ENCODE peak calls at places on chromosomes 1 and 21, in ten cellular contexts. One of them, this sample, is unnamed. For H3K4me1, the result is how much of the 10 kb centered on the place peaks cover.

GRCh38 chr1:226688056-226688748 is 50.9 kb downstream of the ITPKB start:
- DNase-seq in hepatocyte: no peak
- DNase-seq in PC-3: no peak
- DNase-seq in fibroblast of lung: no peak
- DNase-seq in PC-9: no peak
- DNase-seq in adrenal gland: no peak
- DNase-seq in mammary epithelial cell: no peak
- DNase-seq in GM23338: peak
- DNase-seq in prostate gland: no peak
- DNase-seq in lower lobe of right lung: no peak
- DNase-seq in this sample: no peak

GRCh38 chr1:178094752-178095645 is 1.1 kb downstream of the RASAL2 start:
- DNase-seq in hepatocyte: no peak
- DNase-seq in PC-3: peak
- DNase-seq in fibroblast of lung: peak
- DNase-seq in PC-9: peak
- DNase-seq in adrenal gland: no peak
- DNase-seq in mammary epithelial cell: peak
- DNase-seq in GM23338: no peak
- DNase-seq in prostate gland: no peak
- DNase-seq in lower lobe of right lung: no peak
- DNase-seq in this sample: no peak

GRCh38 chr1:71651229-71651628 is 570.4 kb upstream of the ZRANB2 start:
- DNase-seq in hepatocyte: no peak
- DNase-seq in PC-3: no peak
- DNase-seq in fibroblast of lung: no peak
- DNase-seq in PC-9: no peak
- DNase-seq in adrenal gland: no peak
- DNase-seq in mammary epithelial cell: no peak
- DNase-seq in GM23338: no peak
- DNase-seq in prostate gland: no peak
- DNase-seq in lower lobe of right lung: no peak
- DNase-seq in this sample: no peak

GRCh38 chr1:9022773-9023172 is 3.5 kb downstream of the SLC2A7 start:
- DNase-seq in hepatocyte: no peak
- DNase-seq in PC-3: no peak
- DNase-seq in fibroblast of lung: no peak
- DNase-seq in PC-9: no peak
- DNase-seq in adrenal gland: no peak
- DNase-seq in mammary epithelial cell: no peak
- DNase-seq in GM23338: peak
- DNase-seq in prostate gland: no peak
- DNase-seq in lower lobe of right lung: no peak
- DNase-seq in this sample: no peak

GRCh38 chr21:32414579-32415358 is 2.3 kb downstream of the EVA1C start:
- DNase-seq in hepatocyte: peak
- DNase-seq in PC-3: peak
- DNase-seq in fibroblast of lung: peak
- DNase-seq in PC-9: no peak
- DNase-seq in adrenal gland: no peak
- DNase-seq in mammary epithelial cell: peak
- DNase-seq in GM23338: no peak
- DNase-seq in prostate gland: no peak
- DNase-seq in lower lobe of right lung: no peak
- DNase-seq in this sample: peak

GRCh38 chr21:45880097-45881068 is 101.2 kb upstream of the COL6A1 start:
- DNase-seq in hepatocyte: peak
- DNase-seq in PC-3: peak
- DNase-seq in fibroblast of lung: peak
- DNase-seq in PC-9: peak
- DNase-seq in adrenal gland: peak
- DNase-seq in mammary epithelial cell: peak
- DNase-seq in GM23338: peak
- DNase-seq in prostate gland: peak
- DNase-seq in lower lobe of right lung: peak
- DNase-seq in this sample: peak

GRCh38 chr1:32886012-32886827 is at the start of gene HPCA:
- DNase-seq in hepatocyte: peak
- DNase-seq in PC-3: peak
- DNase-seq in fibroblast of lung: peak
- DNase-seq in PC-9: peak
- DNase-seq in adrenal gland: peak
- DNase-seq in mammary epithelial cell: peak
- DNase-seq in GM23338: peak
- DNase-seq in prostate gland: no peak
- DNase-seq in lower lobe of right lung: peak
- DNase-seq in this sample: peak

GRCh38 chr1:94106716-94107115 is 14.2 kb downstream of the ABCA4 start:
- DNase-seq in hepatocyte: no peak
- DNase-seq in PC-3: no peak
- DNase-seq in fibroblast of lung: no peak
- DNase-seq in PC-9: peak
- DNase-seq in adrenal gland: no peak
- DNase-seq in mammary epithelial cell: no peak
- DNase-seq in GM23338: no peak
- DNase-seq in prostate gland: no peak
- DNase-seq in lower lobe of right lung: no peak
- DNase-seq in this sample: no peak

GRCh38 chr1:54190526-54190925 is 9.3 kb downstream of the CYB5RL start:
- DNase-seq in hepatocyte: no peak
- DNase-seq in PC-3: no peak
- DNase-seq in fibroblast of lung: no peak
- DNase-seq in PC-9: no peak
- DNase-seq in adrenal gland: peak
- DNase-seq in mammary epithelial cell: no peak
- DNase-seq in GM23338: no peak
- DNase-seq in prostate gland: no peak
- DNase-seq in lower lobe of right lung: no peak
- DNase-seq in this sample: no peak

GRCh38 chr1:163205513-163205912 is 2.8 kb upstream of the RGS5 start:
- DNase-seq in hepatocyte: no peak
- DNase-seq in PC-3: no peak
- DNase-seq in fibroblast of lung: no peak
- DNase-seq in PC-9: no peak
- DNase-seq in adrenal gland: no peak
- DNase-seq in mammary epithelial cell: peak
- DNase-seq in GM23338: no peak
- DNase-seq in prostate gland: no peak
- DNase-seq in lower lobe of right lung: no peak
- DNase-seq in this sample: no peak

GRCh38 chr21:43313939-43314405 is 113.0 kb downstream of the SIK1 start:
- DNase-seq in hepatocyte: no peak
- DNase-seq in PC-3: no peak
- DNase-seq in fibroblast of lung: no peak
- DNase-seq in PC-9: no peak
- DNase-seq in adrenal gland: no peak
- DNase-seq in mammary epithelial cell: no peak
- DNase-seq in GM23338: no peak
- DNase-seq in prostate gland: no peak
- DNase-seq in lower lobe of right lung: no peak
- DNase-seq in this sample: no peak

GRCh38 chr1:93506140-93506539 is 58.2 kb downstream of the FNBP1L start:
- DNase-seq in hepatocyte: no peak
- DNase-seq in PC-3: no peak
- DNase-seq in fibroblast of lung: no peak
- DNase-seq in PC-9: no peak
- DNase-seq in adrenal gland: no peak
- DNase-seq in mammary epithelial cell: no peak
- DNase-seq in GM23338: no peak
- DNase-seq in prostate gland: no peak
- DNase-seq in lower lobe of right lung: no peak
- DNase-seq in this sample: no peak

GRCh38 chr1:21573971-21574458 is 64.8 kb downstream of the ALPL start:
- DNase-seq in hepatocyte: peak
- DNase-seq in PC-3: peak
- DNase-seq in fibroblast of lung: peak
- DNase-seq in PC-9: peak
- DNase-seq in adrenal gland: peak
- DNase-seq in mammary epithelial cell: peak
- DNase-seq in GM23338: peak
- DNase-seq in prostate gland: peak
- DNase-seq in lower lobe of right lung: peak
- DNase-seq in this sample: peak

GRCh38 chr1:111730706-111731105 is 8.5 kb downstream of the INKA2 start:
- DNase-seq in hepatocyte: no peak
- DNase-seq in PC-3: no peak
- DNase-seq in fibroblast of lung: no peak
- DNase-seq in PC-9: no peak
- DNase-seq in adrenal gland: no peak
- DNase-seq in mammary epithelial cell: no peak
- DNase-seq in GM23338: no peak
- DNase-seq in prostate gland: no peak
- DNase-seq in lower lobe of right lung: no peak
- DNase-seq in this sample: no peak

GRCh38 chr1:10629091-10629815 is 154.5 kb downstream of the PEX14 start:
- DNase-seq in hepatocyte: no peak
- DNase-seq in PC-3: no peak
- DNase-seq in fibroblast of lung: no peak
- DNase-seq in PC-9: no peak
- DNase-seq in adrenal gland: no peak
- DNase-seq in mammary epithelial cell: no peak
- DNase-seq in GM23338: no peak
- DNase-seq in prostate gland: no peak
- DNase-seq in lower lobe of right lung: peak
- DNase-seq in this sample: no peak

GRCh38 chr1:38140025-38140487 is 93.5 kb upstream of the POU3F1 start:
- DNase-seq in hepatocyte: peak
- DNase-seq in PC-3: peak
- DNase-seq in fibroblast of lung: no peak
- DNase-seq in PC-9: peak
- DNase-seq in adrenal gland: no peak
- DNase-seq in mammary epithelial cell: no peak
- DNase-seq in GM23338: peak
- DNase-seq in prostate gland: no peak
- DNase-seq in lower lobe of right lung: no peak
- DNase-seq in this sample: no peak

GRCh38 chr1:112060266-112060665 is 70.8 kb upstream of the KCND3 start:
- DNase-seq in hepatocyte: no peak
- DNase-seq in PC-3: no peak
- DNase-seq in fibroblast of lung: no peak
- DNase-seq in PC-9: no peak
- DNase-seq in adrenal gland: no peak
- DNase-seq in mammary epithelial cell: no peak
- DNase-seq in GM23338: no peak
- DNase-seq in prostate gland: no peak
- DNase-seq in lower lobe of right lung: no peak
- DNase-seq in this sample: no peak

GRCh38 chr1:202189919-202190715 is 3.5 kb upstream of the LGR6 start:
- DNase-seq in hepatocyte: peak
- DNase-seq in PC-3: peak
- DNase-seq in fibroblast of lung: no peak
- DNase-seq in PC-9: no peak
- DNase-seq in adrenal gland: no peak
- DNase-seq in mammary epithelial cell: peak
- DNase-seq in GM23338: no peak
- DNase-seq in prostate gland: no peak
- DNase-seq in lower lobe of right lung: no peak
- DNase-seq in this sample: no peak
- TF ChIP-seq CTCF in hepatocyte: no peak
- TF ChIP-seq CTCF in PC-3: peak
- TF ChIP-seq CTCF in fibroblast of lung: no peak
- TF ChIP-seq CTCF in PC-9: no peak
- TF ChIP-seq CTCF in adrenal gland: no peak
- TF ChIP-seq CTCF in mammary epithelial cell: peak
- TF ChIP-seq CTCF in GM23338: no peak
- TF ChIP-seq CTCF in prostate gland: no peak
- TF ChIP-seq CTCF in lower lobe of right lung: no peak
- TF ChIP-seq CTCF in this sample: no peak

GRCh38 chr1:184507165-184507564 is 120.3 kb downstream of the C1orf21 start:
- DNase-seq in hepatocyte: no peak
- DNase-seq in PC-3: no peak
- DNase-seq in fibroblast of lung: no peak
- DNase-seq in PC-9: no peak
- DNase-seq in adrenal gland: no peak
- DNase-seq in mammary epithelial cell: no peak
- DNase-seq in GM23338: no peak
- DNase-seq in prostate gland: no peak
- DNase-seq in lower lobe of right lung: no peak
- DNase-seq in this sample: no peak
- H3K4me1 ChIP-seq in hepatocyte: under half
- H3K4me1 ChIP-seq in PC-3: under half
- H3K4me1 ChIP-seq in fibroblast of lung: under half
- H3K4me1 ChIP-seq in PC-9: under half
- H3K4me1 ChIP-seq in adrenal gland: under half
- H3K4me1 ChIP-seq in mammary epithelial cell: under half
- H3K4me1 ChIP-seq in GM23338: under half
- H3K4me1 ChIP-seq in prostate gland: under half
- H3K4me1 ChIP-seq in lower lobe of right lung: under half
- H3K4me1 ChIP-seq in this sample: under half

DNA sequence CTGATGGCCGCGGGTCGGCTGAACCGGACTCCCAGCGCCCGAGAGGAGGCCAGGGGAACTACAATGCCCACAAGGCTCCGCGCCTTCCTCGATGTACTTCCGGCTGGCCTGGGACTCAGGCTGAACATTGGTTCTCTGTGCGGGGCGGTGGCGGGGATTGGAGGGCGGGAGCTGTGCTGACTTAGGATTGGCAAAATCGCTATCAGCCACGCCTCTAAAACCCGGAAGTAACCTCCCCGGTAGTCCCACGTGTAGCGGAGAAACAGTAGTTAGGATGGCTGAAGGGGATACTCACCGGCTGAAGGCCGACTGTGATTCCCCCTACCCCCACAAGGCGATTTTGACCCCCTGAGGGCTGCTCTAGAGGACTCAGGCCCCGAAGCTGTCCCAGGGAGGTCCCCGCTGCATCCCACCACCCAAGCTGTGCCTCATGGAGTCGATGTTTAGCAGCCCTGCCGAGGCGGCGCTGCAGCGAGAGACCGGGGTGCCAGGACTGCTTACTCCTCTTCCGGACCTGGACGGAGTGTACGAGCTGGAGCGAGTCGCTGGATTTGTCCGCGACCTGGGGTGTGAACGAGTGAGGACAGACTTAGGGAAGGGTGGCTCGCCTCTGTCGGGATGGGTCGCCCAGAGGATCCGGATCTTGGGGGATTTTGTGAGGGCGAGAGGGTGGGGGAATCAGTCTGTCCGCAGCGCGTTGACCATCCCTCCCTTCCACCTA is at the start of gene DPH2:
- DNase-seq in hepatocyte: peak
- DNase-seq in PC-3: peak
- DNase-seq in fibroblast of lung: peak
- DNase-seq in PC-9: peak
- DNase-seq in adrenal gland: peak
- DNase-seq in mammary epithelial cell: peak
- DNase-seq in GM23338: peak
- DNase-seq in prostate gland: peak
- DNase-seq in lower lobe of right lung: peak
- DNase-seq in this sample: peak
- TF ChIP-seq CTCF in hepatocyte: no peak
- TF ChIP-seq CTCF in PC-3: peak
- TF ChIP-seq CTCF in fibroblast of lung: no peak
- TF ChIP-seq CTCF in PC-9: no peak
- TF ChIP-seq CTCF in adrenal gland: no peak
- TF ChIP-seq CTCF in mammary epithelial cell: no peak
- TF ChIP-seq CTCF in GM23338: peak
- TF ChIP-seq CTCF in prostate gland: peak
- TF ChIP-seq CTCF in lower lobe of right lung: peak
- TF ChIP-seq CTCF in this sample: no peak

DNA sequence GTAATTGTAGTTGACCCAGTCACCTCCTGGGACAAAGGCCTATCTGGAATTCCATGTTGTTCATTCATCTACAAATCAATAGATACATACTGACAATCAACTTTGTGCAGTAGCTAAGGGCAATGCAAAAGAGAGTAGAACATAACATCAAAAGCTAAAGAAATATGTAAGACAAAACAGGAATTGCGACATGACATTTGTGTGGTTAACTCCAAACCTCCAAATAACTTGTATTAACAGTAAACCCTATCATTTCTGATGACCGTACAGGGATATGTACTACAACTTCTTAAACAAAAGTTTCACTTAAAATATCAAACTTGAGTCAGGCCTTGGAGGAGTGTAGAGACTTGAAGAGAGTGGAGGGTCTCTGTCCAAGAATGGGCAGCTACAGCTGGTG is 317.6 kb downstream of the SPATA17 start:
- DNase-seq in hepatocyte: no peak
- DNase-seq in PC-3: peak
- DNase-seq in fibroblast of lung: peak
- DNase-seq in PC-9: no peak
- DNase-seq in adrenal gland: no peak
- DNase-seq in mammary epithelial cell: peak
- DNase-seq in GM23338: no peak
- DNase-seq in prostate gland: no peak
- DNase-seq in lower lobe of right lung: no peak
- DNase-seq in this sample: no peak
- H3K4me1 ChIP-seq in hepatocyte: under half
- H3K4me1 ChIP-seq in PC-3: under half
- H3K4me1 ChIP-seq in fibroblast of lung: under half
- H3K4me1 ChIP-seq in PC-9: under half
- H3K4me1 ChIP-seq in adrenal gland: under half
- H3K4me1 ChIP-seq in mammary epithelial cell: under half
- H3K4me1 ChIP-seq in GM23338: under half
- H3K4me1 ChIP-seq in prostate gland: under half
- H3K4me1 ChIP-seq in lower lobe of right lung: under half
- H3K4me1 ChIP-seq in this sample: under half

This sample was measured in cardiac muscle cell.